ENCODE peak calls at places on chromosomes 7 and 10, in four cellular contexts. W, M, R and V are unnamed samples.

GRCh38 chr10:15719062-15719898 is 442 bp downstream of the ITGA8 start:
- DNase-seq in W (no peak), M (no peak), R (no peak), V (peak; percentile 47)

GRCh38 chr7:115005942-115006341 is 84.0 kb downstream of the MDFIC start:
- DNase-seq in W (peak; percentile 33), M (no peak), R (no peak), V (peak; percentile 61)

GRCh38 chr10:104254493-104255243 is at the start of gene GSTO1:
- DNase-seq in R (peak; percentile 30), M (peak; percentile 66), W (peak; percentile 35), V (peak; percentile 65)

GRCh38 chr10:70479626-70480253 is 1.2 kb downstream of the PALD1 start:
- DNase-seq in R (no peak), M (no peak), W (no peak), V (no peak)

GRCh38 chr10:18737841-18738240 is 78.6 kb downstream of the ARL5B start:
- DNase-seq in W (no peak), R (no peak), M (no peak), V (no peak)

GRCh38 chr7:151745706-151746105 is 131.2 kb downstream of the PRKAG2 start:
- DNase-seq in R (no peak), M (no peak), W (no peak), V (no peak)

GRCh38 chr7:101816499-101817030 is 861 bp upstream of the CUX1 start:
- DNase-seq in M (peak; percentile 76), R (no peak), W (no peak), V (peak; percentile 54)

GRCh38 chr7:149621776-149622175 is 124.2 kb upstream of the ZNF746 start:
- DNase-seq in R (no peak), M (no peak), W (no peak), V (no peak)

GRCh38 chr10:34768261-34768971 is 46.7 kb downstream of the PARD3 start:
- DNase-seq in W (no peak), R (no peak), M (no peak), V (no peak)

GRCh38 chr10:7956508-7956907 is 98.0 kb upstream of the GATA3 start:
- DNase-seq in M (no peak), R (peak; percentile 45), W (no peak), V (no peak)

GRCh38 chr7:157909370-157909769 is 572.6 kb downstream of the DNAJB6 start:
- DNase-seq in R (no peak), W (no peak), M (no peak), V (no peak)

GRCh38 chr7:152054377-152055230 is 29.1 kb downstream of the GALNT11 start:
- DNase-seq in W (peak; percentile 68), M (no peak), R (no peak), V (no peak)

GRCh38 chr10:110336111-110336721 is 31.5 kb upstream of the SMNDC1 start:
- DNase-seq in M (no peak), R (no peak), W (no peak), V (peak; percentile 38)

GRCh38 chr10:108582387-108582786 is 1340.9 kb downstream of the XPNPEP1 start:
- DNase-seq in R (no peak), W (no peak), M (no peak), V (no peak)

GRCh38 chr7:1210321-1210978 is 22.2 kb upstream of the UNCX start:
- DNase-seq in M (no peak), W (no peak), R (no peak), V (no peak)

GRCh38 chr7:81519886-81520285 is 250.0 kb downstream of the HGF start:
- DNase-seq in R (no peak), M (no peak), W (no peak), V (no peak)

GRCh38 chr7:6106140-6106904 is 75.1 kb downstream of the ANKRD61 start:
- DNase-seq in M (no peak), W (peak; percentile 64), R (no peak), V (no peak)

GRCh38 chr7:141700848-141701371 is 1.1 kb downstream of the DENND11 start:
- DNase-seq in R (no peak), W (no peak), M (no peak), V (peak; percentile 14)

GRCh38 chr7:19939746-19940145 is 166.3 kb upstream of the TMEM196 start:
- DNase-seq in W (no peak), M (no peak), R (no peak), V (no peak)

DNA sequence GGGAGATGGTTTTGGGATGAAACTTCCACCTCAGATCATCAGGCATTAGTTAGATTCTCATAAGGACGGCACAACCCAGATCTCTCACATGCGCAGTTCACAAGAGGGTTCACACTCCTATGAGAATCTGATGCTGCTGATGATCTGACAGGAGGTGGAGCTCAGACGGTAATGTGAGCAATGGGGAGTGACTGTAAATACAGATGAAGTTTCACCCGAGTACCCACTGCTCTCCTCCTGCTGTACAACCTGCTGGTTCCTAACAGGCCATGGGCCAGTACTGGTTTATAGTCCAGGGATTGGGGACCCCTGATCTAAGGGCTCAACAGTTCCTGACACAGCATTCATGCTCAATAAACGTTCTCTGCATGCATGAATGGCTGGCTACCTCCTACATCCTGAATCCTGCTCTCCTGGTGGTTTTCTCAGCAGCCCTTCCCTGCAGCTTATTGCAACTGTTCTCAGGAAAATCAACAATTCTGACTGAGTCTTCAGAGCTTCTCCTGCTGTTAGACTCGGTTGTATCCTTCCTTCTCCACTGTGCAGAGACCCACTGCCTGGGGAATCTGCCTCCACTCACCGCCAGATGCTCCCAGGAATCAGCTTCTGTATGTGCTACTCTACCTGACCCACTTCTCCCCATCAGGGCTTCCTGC is 17.4 kb downstream of the PDE6C start:
- DNase-seq in R (no peak), M (no peak), W (no peak), V (no peak)
- TF ChIP-seq CBFB in R (no peak), M (no peak), W (no peak), V (no peak)

GRCh38 chr7:126790763-126791162 is 462.0 kb downstream of the GRM8 start:
- DNase-seq in R (no peak), W (no peak), M (no peak), V (no peak)
- TF ChIP-seq CTCF in R (peak; percentile 10), W (no peak), M (no peak), V (no peak)

GRCh38 chr7:39621784-39622411 is 1.5 kb upstream of the RALA start:
- DNase-seq in W (no peak), R (no peak), M (peak; percentile 36), V (no peak)
- TF ChIP-seq ATF2 in W (no peak), R (no peak), M (no peak), V (no peak)

DNA sequence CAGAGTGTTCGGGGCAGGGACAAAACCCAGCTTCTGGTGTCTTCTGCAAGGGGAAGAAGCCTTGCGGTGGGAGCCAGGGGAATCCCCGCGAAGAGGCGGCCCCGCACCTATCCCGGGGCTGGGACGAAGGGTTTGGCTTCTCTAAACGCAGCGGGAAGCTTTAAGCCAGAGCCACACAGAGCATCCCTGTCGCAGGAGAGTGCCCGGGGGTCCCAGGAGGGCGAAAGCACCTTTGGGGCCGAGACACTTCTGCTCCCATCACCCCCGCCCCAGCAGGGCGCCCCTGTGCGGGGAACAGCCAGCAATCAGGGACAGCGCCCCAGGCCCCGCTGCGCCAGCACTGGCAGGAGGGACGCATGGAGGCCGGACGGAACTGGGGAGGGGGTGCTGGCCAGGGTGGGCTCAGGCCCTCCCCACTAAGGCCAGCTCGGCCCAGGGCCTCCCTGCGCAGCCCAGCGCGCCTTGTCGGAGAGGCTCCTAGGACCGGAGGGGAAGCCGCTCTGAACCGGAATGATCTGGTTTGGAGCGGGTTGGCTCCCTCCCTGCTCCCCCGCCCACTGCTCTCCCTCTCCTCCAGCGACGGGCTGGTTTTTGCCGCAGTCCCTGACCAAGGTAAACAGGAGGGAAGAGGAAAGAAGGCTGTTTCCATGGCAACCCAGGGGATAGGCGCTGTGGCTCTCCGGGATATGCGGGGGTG is 63.9 kb downstream of the TMEM209 start:
- DNase-seq in M (peak; percentile 85), W (no peak), R (no peak), V (peak; percentile 88)
- TF ChIP-seq CBFB in M (no peak), W (no peak), R (no peak), V (no peak)

DNA sequence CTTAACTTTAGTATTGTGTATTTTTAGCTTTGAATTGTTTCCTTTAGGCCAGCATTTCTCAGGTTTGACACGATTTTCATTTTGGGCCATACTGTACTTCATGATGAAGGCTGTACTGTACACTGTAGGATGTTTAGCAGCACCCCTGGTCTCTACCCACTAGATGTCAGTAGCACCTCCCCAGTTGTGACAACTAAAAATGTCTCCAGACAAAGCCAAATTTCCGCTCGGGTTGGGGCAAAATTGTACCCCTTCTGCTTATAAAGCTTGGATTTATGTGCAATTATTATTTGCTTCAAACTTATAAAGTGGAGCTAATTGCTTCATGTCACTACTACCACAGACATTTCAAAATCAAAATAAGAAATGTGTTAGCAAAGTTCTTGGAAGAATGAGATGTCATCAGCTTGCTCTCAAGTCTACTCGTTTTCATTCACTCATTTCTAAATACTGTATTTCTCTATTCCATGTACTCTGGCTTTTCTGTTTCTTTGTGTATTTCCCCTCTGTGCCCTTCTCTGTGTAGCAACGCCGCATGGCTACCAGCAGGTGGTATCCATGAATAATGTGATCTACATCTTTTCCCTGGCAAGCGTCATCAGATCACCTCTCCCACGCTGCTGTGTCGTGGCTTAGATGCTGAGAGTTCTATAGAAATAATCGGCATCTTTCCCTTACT is 47.7 kb upstream of the CALCR start:
- DNase-seq in R (no peak), W (peak; percentile 20), M (peak; percentile 52), V (peak; percentile 20)
- TF ChIP-seq CTCF in R (peak; percentile 34), W (peak; percentile 31), M (peak; percentile 63), V (no peak)

DNA sequence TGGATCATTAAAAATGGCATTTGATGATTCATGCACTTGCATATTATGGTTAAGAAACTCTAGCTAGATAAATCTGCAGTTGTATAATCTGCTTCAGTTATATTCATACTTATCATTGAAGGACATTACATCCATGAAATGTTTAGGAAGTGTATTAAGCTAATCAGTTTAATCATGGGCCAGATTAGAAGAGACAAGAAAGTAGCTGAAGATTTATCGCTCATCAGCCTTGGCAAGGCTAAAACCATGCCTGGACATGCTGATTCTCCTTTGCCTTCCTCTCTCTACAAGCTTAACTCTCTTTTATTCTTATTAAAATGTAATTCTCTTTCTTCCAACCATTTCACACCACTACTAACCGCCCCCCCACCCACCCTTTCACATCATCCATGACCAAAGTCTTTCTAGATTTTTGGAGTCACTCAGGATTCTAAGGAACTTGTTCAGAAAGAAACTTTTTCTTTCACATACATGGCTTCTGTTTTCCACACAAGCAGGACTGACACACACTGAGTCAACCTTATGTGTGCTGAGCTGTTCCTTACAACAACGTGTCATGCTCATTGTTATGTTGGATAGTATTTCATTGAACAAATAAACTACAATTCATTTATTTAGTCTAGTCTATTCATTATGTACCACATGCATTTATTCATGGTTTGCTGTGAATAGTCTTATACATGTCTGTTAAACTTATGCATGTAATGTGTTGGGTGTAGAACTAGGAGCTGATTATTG is 227.2 kb upstream of the SP8 start:
- DNase-seq in M (no peak), R (no peak), W (no peak), V (no peak)
- TF ChIP-seq ATF2 in M (no peak), R (no peak), W (no peak), V (no peak)

DNA sequence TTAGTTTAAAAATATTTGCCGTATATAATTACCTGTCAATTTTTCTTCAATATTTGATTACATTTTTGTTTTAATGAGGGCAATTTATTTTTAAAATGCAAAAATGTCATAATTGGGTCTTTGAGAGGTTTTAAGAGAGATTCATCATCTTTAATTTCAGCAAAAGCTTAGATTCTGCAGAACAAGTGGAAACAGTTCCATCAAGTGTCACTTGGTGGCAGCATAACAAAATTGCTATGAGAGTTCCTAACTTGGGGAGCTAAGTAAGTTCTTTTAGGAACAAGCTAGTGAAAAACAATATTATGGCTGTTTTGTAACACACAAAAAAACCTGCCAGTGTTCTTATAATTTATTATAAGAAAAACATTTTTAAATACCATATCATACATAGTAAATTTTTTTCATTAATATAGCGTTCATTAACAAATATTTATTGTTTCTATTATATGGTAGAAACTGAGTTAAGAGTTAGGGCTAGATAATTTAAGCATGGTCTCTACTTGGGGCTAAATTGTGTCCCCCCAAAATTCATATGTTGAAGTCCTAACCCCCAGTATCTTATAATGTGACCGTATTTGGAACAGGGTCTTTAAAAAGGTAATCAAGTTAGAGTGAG is 155.2 kb downstream of the MAGI2 start:
- DNase-seq in W (peak; percentile 25), R (no peak), M (peak; percentile 30), V (no peak)
- TF ChIP-seq CBFB in W (no peak), R (no peak), M (no peak), V (no peak)

GRCh38 chr10:5679606-5680005 is 5.0 kb upstream of the TASOR2 start:
- DNase-seq in R (no peak), M (no peak), W (peak; percentile 49), V (no peak)
- TF ChIP-seq CTCF in R (no peak), M (no peak), W (peak; percentile 29), V (no peak)